ENCODE peak calls at places on chromosomes 1 and 21, in eight cellular contexts. One of them, this sample, is unnamed.
A peak's percentile ranks its signal among the peaks of the same experiment; 100 is the strongest.

GRCh38 chr1:207440634-207441033 is 13.5 kb upstream of the CR2 start:
- DNase-seq in lower leg skin: no peak
- DNase-seq in ovary: no peak
- DNase-seq in OCI-LY7: no peak
- DNase-seq in kidney epithelial cell: no peak
- DNase-seq in fibroblast of lung: no peak
- DNase-seq in GM23338: no peak
- DNase-seq in uterus: no peak
- DNase-seq in this sample: no peak

GRCh38 chr1:101112051-101112770 is 86.6 kb upstream of the DPH5 start:
- DNase-seq in lower leg skin: peak; percentile 34
- DNase-seq in ovary: no peak
- DNase-seq in OCI-LY7: peak; percentile 35
- DNase-seq in kidney epithelial cell: no peak
- DNase-seq in fibroblast of lung: no peak
- DNase-seq in GM23338: no peak
- DNase-seq in uterus: no peak
- DNase-seq in this sample: no peak

GRCh38 chr1:19163261-19163660 is 46.8 kb downstream of the UBR4 start:
- DNase-seq in lower leg skin: no peak
- DNase-seq in ovary: peak; percentile 20
- DNase-seq in OCI-LY7: no peak
- DNase-seq in kidney epithelial cell: no peak
- DNase-seq in fibroblast of lung: peak; percentile 83
- DNase-seq in GM23338: no peak
- DNase-seq in uterus: no peak
- DNase-seq in this sample: peak; percentile 20

GRCh38 chr21:40054403-40054802 is 187.2 kb downstream of the PCP4 start:
- DNase-seq in lower leg skin: no peak
- DNase-seq in ovary: no peak
- DNase-seq in OCI-LY7: no peak
- DNase-seq in kidney epithelial cell: peak; percentile 10
- DNase-seq in fibroblast of lung: no peak
- DNase-seq in GM23338: no peak
- DNase-seq in uterus: peak; percentile 22
- DNase-seq in this sample: peak; percentile 68

GRCh38 chr1:61469365-61469764 is 255.6 kb downstream of the TM2D1 start:
- DNase-seq in lower leg skin: no peak
- DNase-seq in ovary: no peak
- DNase-seq in OCI-LY7: no peak
- DNase-seq in kidney epithelial cell: no peak
- DNase-seq in fibroblast of lung: no peak
- DNase-seq in GM23338: no peak
- DNase-seq in uterus: no peak
- DNase-seq in this sample: no peak

GRCh38 chr1:197444754-197445153 is 176.7 kb downstream of the CRB1 start:
- DNase-seq in lower leg skin: no peak
- DNase-seq in ovary: no peak
- DNase-seq in OCI-LY7: no peak
- DNase-seq in kidney epithelial cell: no peak
- DNase-seq in fibroblast of lung: peak; percentile 33
- DNase-seq in GM23338: no peak
- DNase-seq in uterus: no peak
- DNase-seq in this sample: peak; percentile 9

GRCh38 chr1:62178372-62178771 is 16.3 kb upstream of the L1TD1 start:
- DNase-seq in lower leg skin: no peak
- DNase-seq in ovary: no peak
- DNase-seq in OCI-LY7: no peak
- DNase-seq in kidney epithelial cell: no peak
- DNase-seq in fibroblast of lung: no peak
- DNase-seq in GM23338: no peak
- DNase-seq in uterus: no peak
- DNase-seq in this sample: no peak

GRCh38 chr1:116560704-116561490 is 9.9 kb downstream of the CD58 start:
- DNase-seq in lower leg skin: no peak
- DNase-seq in ovary: no peak
- DNase-seq in OCI-LY7: no peak
- DNase-seq in kidney epithelial cell: no peak
- DNase-seq in fibroblast of lung: no peak
- DNase-seq in GM23338: no peak
- DNase-seq in uterus: no peak
- DNase-seq in this sample: no peak

GRCh38 chr1:25760122-25760719 is 39.8 kb upstream of the SELENON start:
- DNase-seq in lower leg skin: no peak
- DNase-seq in ovary: no peak
- DNase-seq in OCI-LY7: no peak
- DNase-seq in kidney epithelial cell: no peak
- DNase-seq in fibroblast of lung: no peak
- DNase-seq in GM23338: no peak
- DNase-seq in uterus: no peak
- DNase-seq in this sample: no peak

GRCh38 chr1:183318433-183318832 is 99.7 kb downstream of the NMNAT2 start:
- DNase-seq in lower leg skin: peak; percentile 76
- DNase-seq in ovary: peak; percentile 82
- DNase-seq in OCI-LY7: no peak
- DNase-seq in kidney epithelial cell: peak; percentile 72
- DNase-seq in fibroblast of lung: peak; percentile 92
- DNase-seq in GM23338: peak; percentile 75
- DNase-seq in uterus: peak; percentile 85
- DNase-seq in this sample: peak; percentile 95

GRCh38 chr1:198492872-198493271 is 47.6 kb downstream of the ATP6V1G3 start:
- DNase-seq in lower leg skin: no peak
- DNase-seq in ovary: no peak
- DNase-seq in OCI-LY7: no peak
- DNase-seq in kidney epithelial cell: no peak
- DNase-seq in fibroblast of lung: peak; percentile 68
- DNase-seq in GM23338: no peak
- DNase-seq in uterus: no peak
- DNase-seq in this sample: peak; percentile 36

GRCh38 chr1:2921970-2922686 is 99.1 kb upstream of the ACTRT2 start:
- DNase-seq in lower leg skin: no peak
- DNase-seq in ovary: no peak
- DNase-seq in OCI-LY7: peak; percentile 15
- DNase-seq in kidney epithelial cell: no peak
- DNase-seq in fibroblast of lung: no peak
- DNase-seq in GM23338: peak; percentile 38
- DNase-seq in uterus: no peak
- DNase-seq in this sample: no peak
- TF ChIP-seq CTCF in lower leg skin: no peak
- TF ChIP-seq CTCF in ovary: no peak
- TF ChIP-seq CTCF in OCI-LY7: peak; percentile 72
- TF ChIP-seq CTCF in kidney epithelial cell: peak; percentile 42
- TF ChIP-seq CTCF in fibroblast of lung: no peak
- TF ChIP-seq CTCF in GM23338: peak; percentile 60
- TF ChIP-seq CTCF in uterus: no peak
- TF ChIP-seq CTCF in this sample: no peak

GRCh38 chr21:46286668-46286982 is 483 bp downstream of the YBEY start:
- DNase-seq in lower leg skin: no peak
- DNase-seq in ovary: no peak
- DNase-seq in OCI-LY7: no peak
- DNase-seq in kidney epithelial cell: no peak
- DNase-seq in fibroblast of lung: no peak
- DNase-seq in GM23338: no peak
- DNase-seq in uterus: no peak
- DNase-seq in this sample: no peak

GRCh38 chr21:46287541-46287940 is 1.4 kb downstream of the YBEY start:
- DNase-seq in lower leg skin: no peak
- DNase-seq in ovary: no peak
- DNase-seq in OCI-LY7: no peak
- DNase-seq in kidney epithelial cell: no peak
- DNase-seq in fibroblast of lung: no peak
- DNase-seq in GM23338: no peak
- DNase-seq in uterus: no peak
- DNase-seq in this sample: no peak

GRCh38 chr21:46284722-46285121 is 689 bp downstream of the MCM3AP start:
- DNase-seq in lower leg skin: no peak
- DNase-seq in ovary: no peak
- DNase-seq in OCI-LY7: no peak
- DNase-seq in kidney epithelial cell: no peak
- DNase-seq in fibroblast of lung: no peak
- DNase-seq in GM23338: no peak
- DNase-seq in uterus: no peak
- DNase-seq in this sample: no peak

GRCh38 chr21:46285206-46285661 is at the start of gene MCM3AP:
- DNase-seq in lower leg skin: no peak
- DNase-seq in ovary: no peak
- DNase-seq in OCI-LY7: no peak
- DNase-seq in kidney epithelial cell: no peak
- DNase-seq in fibroblast of lung: no peak
- DNase-seq in GM23338: no peak
- DNase-seq in uterus: no peak
- DNase-seq in this sample: no peak

GRCh38 chr21:46285761-46286667 is at the start of gene YBEY:
- DNase-seq in lower leg skin: peak; percentile 83
- DNase-seq in ovary: peak; percentile 87
- DNase-seq in OCI-LY7: peak; percentile 92
- DNase-seq in kidney epithelial cell: peak; percentile 49
- DNase-seq in fibroblast of lung: peak; percentile 93
- DNase-seq in GM23338: peak; percentile 96
- DNase-seq in uterus: peak; percentile 88
- DNase-seq in this sample: peak; percentile 89
- TF ChIP-seq CTCF in lower leg skin: no peak
- TF ChIP-seq CTCF in ovary: no peak
- TF ChIP-seq CTCF in OCI-LY7: peak; percentile 60
- TF ChIP-seq CTCF in kidney epithelial cell: peak; percentile 49
- TF ChIP-seq CTCF in fibroblast of lung: peak; percentile 26
- TF ChIP-seq CTCF in GM23338: peak; percentile 17
- TF ChIP-seq CTCF in uterus: peak; percentile 26
- TF ChIP-seq CTCF in this sample: peak; percentile 20

DNA sequence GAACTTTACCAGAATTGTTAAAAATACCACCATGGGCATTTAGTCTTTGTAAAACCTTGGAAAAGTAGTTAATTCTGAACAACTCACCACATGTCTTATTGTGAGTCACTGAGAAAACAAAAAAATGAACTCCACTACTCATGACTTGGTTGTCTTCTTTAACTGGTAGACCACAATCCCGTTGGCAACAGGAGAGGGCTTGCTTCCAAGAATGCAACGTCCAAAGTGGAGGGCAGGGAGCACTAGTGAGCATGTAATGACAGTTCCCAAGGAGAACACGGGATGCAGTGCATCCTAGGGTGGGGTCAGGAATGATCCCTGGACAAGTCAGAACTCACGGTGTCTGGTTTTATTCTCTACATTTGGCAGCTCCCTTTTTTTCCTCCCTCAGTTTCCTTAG is 15.2 kb upstream of the HMCN1 start:
- DNase-seq in lower leg skin: peak; percentile 51
- DNase-seq in ovary: no peak
- DNase-seq in OCI-LY7: no peak
- DNase-seq in kidney epithelial cell: peak; percentile 90
- DNase-seq in fibroblast of lung: peak; percentile 86
- DNase-seq in GM23338: peak; percentile 64
- DNase-seq in uterus: no peak
- DNase-seq in this sample: peak; percentile 98
- TF ChIP-seq CTCF in lower leg skin: no peak
- TF ChIP-seq CTCF in ovary: no peak
- TF ChIP-seq CTCF in OCI-LY7: no peak
- TF ChIP-seq CTCF in kidney epithelial cell: peak; percentile 47
- TF ChIP-seq CTCF in fibroblast of lung: peak; percentile 18
- TF ChIP-seq CTCF in GM23338: peak; percentile 47
- TF ChIP-seq CTCF in uterus: no peak
- TF ChIP-seq CTCF in this sample: peak; percentile 21

DNA sequence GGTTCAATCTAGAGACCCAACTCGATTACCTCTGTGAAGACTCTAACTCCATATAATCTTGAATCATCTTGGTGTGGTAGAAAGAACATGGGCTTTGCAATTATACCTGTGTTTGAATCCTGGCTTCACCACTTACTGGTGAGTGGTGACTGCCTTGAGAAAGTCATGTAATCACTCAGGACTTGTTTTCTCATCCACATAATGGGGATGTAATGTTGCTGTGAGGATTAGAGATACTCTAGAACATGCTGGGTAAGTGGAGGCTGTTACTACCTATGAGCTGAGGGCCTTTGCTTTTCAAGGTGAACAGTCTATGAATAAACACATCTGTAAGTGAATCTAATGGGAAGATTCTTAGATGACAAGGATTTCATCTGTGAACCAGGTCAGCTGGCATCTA is 2.6 kb upstream of the DYRK1A start:
- DNase-seq in lower leg skin: no peak
- DNase-seq in ovary: no peak
- DNase-seq in OCI-LY7: no peak
- DNase-seq in kidney epithelial cell: no peak
- DNase-seq in fibroblast of lung: no peak
- DNase-seq in GM23338: no peak
- DNase-seq in uterus: no peak
- DNase-seq in this sample: no peak
- TF ChIP-seq CTCF in lower leg skin: no peak
- TF ChIP-seq CTCF in ovary: no peak
- TF ChIP-seq CTCF in OCI-LY7: no peak
- TF ChIP-seq CTCF in kidney epithelial cell: no peak
- TF ChIP-seq CTCF in fibroblast of lung: no peak
- TF ChIP-seq CTCF in GM23338: no peak
- TF ChIP-seq CTCF in uterus: no peak
- TF ChIP-seq CTCF in this sample: no peak

GRCh38 chr1:31401241-31401640 is 11.8 kb upstream of the SERINC2 start:
- DNase-seq in lower leg skin: no peak
- DNase-seq in ovary: no peak
- DNase-seq in OCI-LY7: no peak
- DNase-seq in kidney epithelial cell: no peak
- DNase-seq in fibroblast of lung: no peak
- DNase-seq in GM23338: no peak
- DNase-seq in uterus: no peak
- DNase-seq in this sample: no peak
- TF ChIP-seq CTCF in lower leg skin: no peak
- TF ChIP-seq CTCF in ovary: no peak
- TF ChIP-seq CTCF in OCI-LY7: no peak
- TF ChIP-seq CTCF in kidney epithelial cell: no peak
- TF ChIP-seq CTCF in fibroblast of lung: no peak
- TF ChIP-seq CTCF in GM23338: no peak
- TF ChIP-seq CTCF in uterus: no peak
- TF ChIP-seq CTCF in this sample: peak; percentile 7

DNA sequence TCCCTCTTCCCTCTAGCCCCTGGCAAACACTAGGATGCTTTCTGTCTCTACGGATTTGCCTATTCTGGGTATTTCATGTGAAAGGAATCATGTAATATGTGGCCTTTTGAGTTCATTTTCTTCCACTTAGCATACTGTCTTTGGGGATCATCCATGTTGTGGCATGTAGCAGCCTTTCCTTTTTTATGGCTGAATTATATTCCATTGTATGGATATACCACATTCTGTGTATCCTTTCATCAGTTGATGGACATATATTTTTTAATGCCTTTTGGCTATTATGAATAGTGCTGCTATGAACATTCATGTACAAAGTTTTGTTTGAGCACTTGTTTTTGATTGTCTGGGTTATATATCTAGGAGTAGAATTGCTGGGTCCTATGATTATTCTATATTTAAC is 258.4 kb upstream of the CSF3R start:
- DNase-seq in lower leg skin: no peak
- DNase-seq in ovary: no peak
- DNase-seq in OCI-LY7: no peak
- DNase-seq in kidney epithelial cell: no peak
- DNase-seq in fibroblast of lung: no peak
- DNase-seq in GM23338: no peak
- DNase-seq in uterus: no peak
- DNase-seq in this sample: no peak
- TF ChIP-seq CTCF in lower leg skin: no peak
- TF ChIP-seq CTCF in ovary: no peak
- TF ChIP-seq CTCF in OCI-LY7: no peak
- TF ChIP-seq CTCF in kidney epithelial cell: no peak
- TF ChIP-seq CTCF in fibroblast of lung: no peak
- TF ChIP-seq CTCF in GM23338: no peak
- TF ChIP-seq CTCF in uterus: no peak
- TF ChIP-seq CTCF in this sample: no peak

This sample was measured in MCF 10A.